ENCODE peak calls at places on chromosomes 7 and 10, in five cellular contexts. V is A549; S is MM.1S; G is gastrocnemius medialis; Y is CD4-positive, alpha-beta T cell. P is an unnamed sample.

GRCh38 chr7:32587431-32587948 is 92.2 kb downstream of the AVL9 start:
- DNase-seq in Y (no peak), V (peak; percentile 91), G (no peak), S (no peak), P (no peak)

GRCh38 chr7:47970750-47971149 is 8.7 kb downstream of the HUS1 start:
- DNase-seq in S (no peak), Y (no peak), G (no peak), V (no peak), P (no peak)

GRCh38 chr10:71598673-71599072 is 120.9 kb downstream of the C10orf105 start:
- DNase-seq in V (no peak), G (peak; percentile 91), Y (no peak), S (no peak), P (peak; percentile 67)

GRCh38 chr7:67620216-67620933 is 623.7 kb downstream of the TYW1 start:
- DNase-seq in V (no peak), S (no peak), Y (no peak), G (no peak), P (no peak)

GRCh38 chr7:1846331-1847065 is 176.4 kb downstream of the ELFN1 start:
- DNase-seq in S (no peak), V (no peak), G (no peak), Y (no peak), P (no peak)

GRCh38 chr7:46387646-46388045 is 466.6 kb upstream of the IGFBP3 start:
- DNase-seq in S (no peak), Y (no peak), G (no peak), V (no peak), P (no peak)

GRCh38 chr7:6232534-6232933 is 39.9 kb downstream of the CYTH3 start:
- DNase-seq in G (no peak), Y (no peak), V (no peak), S (no peak), P (no peak)

GRCh38 chr7:155776606-155777005 is 35.7 kb downstream of the SHH start:
- DNase-seq in V (no peak), S (no peak), G (no peak), Y (no peak), P (no peak)

GRCh38 chr10:102384053-102384452 is 11.5 kb upstream of the NFKB2 start:
- DNase-seq in S (no peak), Y (no peak), G (no peak), V (no peak), P (no peak)

GRCh38 chr10:127919418-127920191 is 12.7 kb downstream of the PTPRE start:
- DNase-seq in S (no peak), Y (no peak), G (no peak), V (peak; percentile 16), P (no peak)

GRCh38 chr7:123666492-123666891 is 10.8 kb downstream of the LMOD2 start:
- DNase-seq in G (no peak), Y (no peak), S (no peak), V (no peak), P (no peak)

GRCh38 chr7:86961686-86962085 is 97.8 kb downstream of the ELAPOR2 start:
- DNase-seq in G (no peak), S (no peak), Y (no peak), V (no peak), P (peak; percentile 37)

GRCh38 chr7:65967361-65968155 is 14.5 kb downstream of the GUSB start:
- DNase-seq in G (no peak), V (no peak), Y (no peak), S (no peak), P (no peak)

GRCh38 chr7:54831046-54831643 is 72.1 kb upstream of the SEC61G start:
- DNase-seq in G (no peak), Y (no peak), S (no peak), V (peak; percentile 81), P (no peak)

GRCh38 chr10:110101464-110102144 is 93.8 kb downstream of the ADD3 start:
- DNase-seq in V (no peak), G (no peak), S (no peak), Y (no peak), P (no peak)

GRCh38 chr7:114243019-114243507 is 171.6 kb upstream of the FOXP2 start:
- DNase-seq in G (no peak), S (no peak), Y (no peak), V (no peak), P (no peak)

GRCh38 chr10:91190388-91190870 is 30.0 kb upstream of the PCGF5 start:
- DNase-seq in G (no peak), Y (no peak), V (no peak), S (no peak), P (no peak)

GRCh38 chr10:68327889-68328786 is 3.7 kb upstream of the HNRNPH3 start:
- DNase-seq in V (peak; percentile 62), Y (no peak), S (no peak), G (no peak), P (peak; percentile 57)

GRCh38 chr10:50347394-50347802 is 96.1 kb upstream of the ASAH2 start:
- DNase-seq in S (no peak), G (no peak), Y (no peak), V (no peak), P (no peak)

GRCh38 chr7:2412587-2413201 is 9.3 kb downstream of the CHST12 start:
- DNase-seq in S (no peak), V (no peak), Y (no peak), G (no peak), P (no peak)

GRCh38 chr10:60314306-60314940 is 75.3 kb downstream of the ANK3 start:
- DNase-seq in S (no peak), Y (no peak), V (peak; percentile 4), G (no peak), P (no peak)
- H3K27ac ChIP-seq in S (no peak overlapping the region), Y (no peak overlapping the region), V (no peak overlapping the region), G (no peak overlapping the region), P (no peak overlapping the region)

GRCh38 chr10:27252267-27253000 is 11.8 kb upstream of the ACBD5 start:
- DNase-seq in S (peak; percentile 46), G (peak; percentile 51), V (peak; percentile 65), Y (peak; percentile 80), P (no peak)
- H3K27ac ChIP-seq in S (no peak overlapping the region), G (peak overlapping the region; percentile 83), V (peak overlapping the region; percentile 87), Y (peak overlapping the region; percentile 46), P (no peak overlapping the region)

GRCh38 chr10:133285217-133285616 is 8.5 kb upstream of the ADAM8 start:
- DNase-seq in V (no peak), S (peak; percentile 5), Y (no peak), G (no peak), P (no peak)

GRCh38 chr10:133283931-133284330 is 7.3 kb upstream of the ADAM8 start:
- DNase-seq in V (no peak), S (no peak), G (no peak), Y (no peak), P (no peak)

GRCh38 chr10:133287832-133288500 is 11.3 kb upstream of the ADAM8 start:
- DNase-seq in V (no peak), S (no peak), G (no peak), Y (no peak), P (no peak)

GRCh38 chr10:133289761-133290160 is 13.1 kb upstream of the ADAM8 start:
- DNase-seq in V (no peak), Y (no peak), G (no peak), S (no peak), P (no peak)

DNA sequence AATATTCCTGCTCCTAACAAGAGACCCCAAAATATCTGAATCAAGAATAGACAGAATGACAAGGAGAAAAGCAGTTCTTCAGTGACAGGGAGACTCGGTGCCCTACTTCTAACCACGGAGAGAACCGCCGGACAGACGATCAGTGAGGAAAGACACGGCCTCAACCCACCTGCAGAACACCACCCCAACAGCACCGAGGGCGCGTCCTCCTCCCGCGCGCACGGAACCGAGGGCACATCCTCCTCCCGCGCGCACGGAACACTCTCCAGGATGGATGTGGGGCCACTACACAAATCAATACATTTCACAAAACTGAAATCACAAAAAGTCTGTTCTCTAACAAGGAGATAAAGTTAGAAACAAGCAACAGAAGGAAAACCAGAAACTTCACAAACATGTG is 9.7 kb upstream of the ADAM8 start:
- DNase-seq in S (no peak), G (no peak), V (no peak), Y (no peak), P (no peak)
- H3K27ac ChIP-seq in S (no peak overlapping the region), G (no peak overlapping the region), V (no peak overlapping the region), Y (no peak overlapping the region), P (no peak overlapping the region)

GRCh38 chr7:116551692-116552091 is 26.9 kb downstream of the CAV1 start:
- DNase-seq in Y (no peak), V (no peak), S (no peak), G (no peak), P (no peak)

GRCh38 chr7:116554911-116555310 is 30.1 kb downstream of the CAV1 start:
- DNase-seq in V (no peak), S (no peak), Y (no peak), G (no peak), P (no peak)

GRCh38 chr7:116554436-116554835 is 29.6 kb downstream of the CAV1 start:
- DNase-seq in S (no peak), V (no peak), Y (no peak), G (no peak), P (no peak)

GRCh38 chr7:116552616-116553015 is 27.8 kb downstream of the CAV1 start:
- DNase-seq in V (peak; percentile 53), Y (no peak), S (no peak), G (no peak), P (no peak)

DNA sequence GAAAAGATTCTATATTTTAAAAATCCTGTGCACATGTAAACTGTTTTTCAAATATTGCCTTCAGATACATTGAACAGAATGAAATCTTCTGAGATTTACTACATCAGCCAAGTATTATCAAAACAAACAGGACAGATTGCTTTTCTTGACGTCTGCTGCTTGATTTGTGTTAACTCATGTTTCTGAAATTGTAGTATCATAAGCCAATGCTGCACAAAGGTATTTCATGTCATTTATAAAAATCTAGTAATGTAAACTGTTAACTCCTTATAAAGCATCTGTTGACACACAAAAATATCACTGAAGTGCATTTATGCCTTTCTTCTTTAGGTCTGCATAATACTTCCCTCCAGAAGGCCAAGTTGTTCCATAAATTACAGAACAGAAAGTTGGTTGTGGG is 28.3 kb downstream of the CAV1 start:
- DNase-seq in S (no peak), G (no peak), V (no peak), Y (no peak), P (no peak)
- H3K27ac ChIP-seq in S (no peak overlapping the region), G (peak overlapping the region; percentile 33), V (no peak overlapping the region), Y (no peak overlapping the region), P (no peak overlapping the region)

P was measured in substantia nigra.